ENCODE peak calls at places on chromosomes 1 and 21, in seven cellular contexts. H is CD8-positive, alpha-beta T cell; O is cardiac fibroblast; D is mesothelial cell of epicardium; R is HEK293T; Q is germinal center; L is EH. W is an unnamed sample.
A peak's percentile ranks its signal among the peaks of the same experiment; 100 is the strongest.

GRCh38 chr1:17881761-17882160 is 126.6 kb downstream of the ACTL8 start:
- DNase-seq in H (no peak), O (no peak), D (no peak), R (no peak), Q (no peak), L (no peak), W (no peak)

GRCh38 chr1:70685300-70686286 is 274.5 kb downstream of the CTH start:
- DNase-seq in H (peak; percentile 35), O (peak; percentile 75), D (no peak), R (peak; percentile 79), Q (peak; percentile 55), L (peak; percentile 62), W (no peak)

GRCh38 chr1:20211511-20211931 is 25.2 kb upstream of the PLA2G2C start:
- DNase-seq in H (no peak), O (peak; percentile 53), D (no peak), R (no peak), Q (no peak), L (no peak), W (no peak)

GRCh38 chr21:29231781-29232548 is 66.8 kb upstream of the BACH1 start:
- DNase-seq in H (no peak), O (no peak), D (no peak), R (no peak), Q (no peak), L (no peak), W (no peak)

GRCh38 chr1:226908913-226909312 is 31.2 kb upstream of the COQ8A start:
- DNase-seq in H (no peak), O (no peak), D (no peak), R (no peak), Q (no peak), L (peak; percentile 24), W (no peak)

GRCh38 chr1:44318097-44319088 is 36.7 kb downstream of the ERI3 start:
- DNase-seq in H (peak; percentile 44), O (peak; percentile 52), D (no peak), R (peak; percentile 74), Q (peak; percentile 75), L (peak; percentile 58), W (no peak)

GRCh38 chr1:85581138-85581801 is 709 bp downstream of the CCN1 start:
- DNase-seq in H (no peak), O (peak; percentile 89), D (peak; percentile 52), R (peak; percentile 87), Q (peak; percentile 51), L (peak; percentile 64), W (peak; percentile 90)

GRCh38 chr1:40803902-40804301 is 20.3 kb downstream of the KCNQ4 start:
- DNase-seq in H (no peak), O (no peak), D (no peak), R (no peak), Q (no peak), L (no peak), W (no peak)

GRCh38 chr1:115727706-115728249 is 40.7 kb downstream of the CASQ2 start:
- DNase-seq in H (no peak), O (peak; percentile 94), D (no peak), R (no peak), Q (no peak), L (peak; percentile 72), W (no peak)

GRCh38 chr1:110505596-110505995 is 13.4 kb downstream of the KCNA10 start:
- DNase-seq in H (no peak), O (no peak), D (no peak), R (no peak), Q (no peak), L (no peak), W (no peak)

W was measured in type B pancreatic cell.